ENCODE peak calls at places on chromosomes 11 and 22, in four cellular contexts. H is prostate gland, B is AG09309, U is fibroblast of mammary gland. M is an unnamed sample.

GRCh38 chr11:69099193-69099592 is 50.5 kb downstream of the TPCN2 start:
- DNase-seq in H (no peak), U (no peak), B (no peak), M (no peak)

GRCh38 chr11:68037481-68038225 is 1.2 kb upstream of the TCIRG1 start:
- DNase-seq in B (no peak), U (no peak), H (no peak), M (no peak)

GRCh38 chr22:32043391-32043790 is 330 bp downstream of the SLC5A1 start:
- DNase-seq in U (no peak), H (no peak), B (no peak), M (no peak)

GRCh38 chr22:46029036-46029435 is 52.1 kb upstream of the WNT7B start:
- DNase-seq in H (no peak), U (no peak), B (no peak), M (no peak)

GRCh38 chr11:66012946-66013761 is 1.3 kb downstream of the CST6 start:
- DNase-seq in U (no peak), B (no peak), H (no peak), M (no peak)

GRCh38 chr11:15157181-15157580 is 42.5 kb downstream of the INSC start:
- DNase-seq in U (peak; percentile 99), B (peak; percentile 78), H (no peak), M (no peak)

GRCh38 chr11:121754603-121755002 is 301.8 kb upstream of the SORL1-AS1 start:
- DNase-seq in H (no peak), B (no peak), U (peak; percentile 18), M (no peak)

GRCh38 chr22:48749555-48750227 is 1078.0 kb downstream of the BRD1 start:
- DNase-seq in U (no peak), B (no peak), H (no peak), M (peak; percentile 86)

GRCh38 chr22:29689872-29690213 is 30.0 kb upstream of the CABP7 start:
- DNase-seq in H (peak; percentile 49), U (peak; percentile 56), B (no peak), M (no peak)

GRCh38 chr11:27864046-27865025 is 164.1 kb upstream of the BDNF start:
- DNase-seq in B (no peak), U (no peak), H (peak; percentile 16), M (no peak)

GRCh38 chr11:61587541-61587941 is 6.7 kb upstream of the SYT7 start:
- DNase-seq in U (peak; percentile 35), B (no peak), H (peak; percentile 58), M (no peak)

GRCh38 chr11:79678780-79679468 is 238.1 kb upstream of the TENM4 start:
- DNase-seq in H (no peak), B (no peak), U (no peak), M (no peak)

GRCh38 chr11:92765965-92766371 is 203.5 kb upstream of the MTNR1B start:
- DNase-seq in U (peak; percentile 11), B (no peak), H (no peak), M (no peak)

GRCh38 chr22:30348837-30349236 is 7.9 kb downstream of the SF3A1 start:
- DNase-seq in U (peak; percentile 33), B (peak; percentile 21), H (no peak), M (no peak)

GRCh38 chr11:75431533-75432525 is 1.2 kb downstream of the KLHL35 start:
- DNase-seq in H (no peak), U (no peak), B (no peak), M (peak; percentile 52)

GRCh38 chr11:119782673-119783072 is 53.7 kb upstream of the NECTIN1 start:
- DNase-seq in H (no peak), U (peak; percentile 24), B (no peak), M (peak; percentile 51)

GRCh38 chr22:22226448-22227187 is 18.0 kb upstream of the VPREB1 start:
- DNase-seq in B (no peak), U (no peak), H (no peak), M (no peak)
- TF ChIP-seq CTCF in B (no peak), U (no peak), H (no peak), M (no peak)

GRCh38 chr11:131447268-131447667 is 76.9 kb downstream of the NTM start:
- DNase-seq in B (no peak), U (no peak), H (no peak), M (no peak)
- TF ChIP-seq CTCF in B (no peak), U (no peak), H (no peak), M (no peak)

DNA sequence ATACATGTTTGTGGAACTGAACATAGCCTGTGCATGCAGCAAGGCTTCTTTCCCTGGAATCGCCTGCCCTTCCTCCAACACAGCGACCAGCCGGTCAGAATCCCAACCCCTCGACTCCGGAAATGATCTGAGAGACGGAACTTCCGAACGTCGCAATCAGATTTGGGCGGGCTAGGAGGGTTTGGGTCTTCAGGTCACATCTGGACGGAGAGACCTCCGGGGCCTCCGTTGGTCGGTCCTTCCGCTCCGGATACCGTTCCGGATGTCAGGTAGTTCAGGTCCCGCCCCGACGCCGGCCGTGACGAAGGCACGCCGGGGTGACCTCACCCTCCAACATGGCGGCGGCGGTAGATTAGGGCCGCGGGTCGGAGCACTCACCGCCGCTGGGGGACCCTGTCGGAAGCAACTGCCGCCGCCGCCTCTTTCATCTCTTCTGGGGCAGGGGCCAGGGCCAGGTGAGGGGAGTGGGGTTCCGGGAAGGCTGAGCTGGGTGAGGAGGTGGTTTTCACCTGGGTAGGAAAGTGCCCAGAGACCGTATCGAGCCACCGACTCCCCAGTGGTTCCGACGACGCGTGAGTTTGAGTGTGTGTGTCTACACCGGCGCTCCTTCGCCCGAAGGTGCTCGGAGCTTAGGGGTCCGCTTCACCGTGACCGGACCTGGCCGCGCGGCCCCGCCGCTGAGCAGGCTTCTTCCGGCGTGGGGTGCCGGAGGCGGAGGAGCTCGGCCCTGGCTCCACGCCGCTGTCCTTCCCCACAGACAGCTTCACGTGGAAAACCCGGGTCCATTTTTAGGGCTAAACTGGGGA is at the start of gene BCL2L13:
- DNase-seq in U (peak; percentile 80), H (peak; percentile 91), B (no peak), M (peak; percentile 96)
- TF ChIP-seq CTCF in U (no peak), H (peak; percentile 53), B (no peak), M (no peak)

DNA sequence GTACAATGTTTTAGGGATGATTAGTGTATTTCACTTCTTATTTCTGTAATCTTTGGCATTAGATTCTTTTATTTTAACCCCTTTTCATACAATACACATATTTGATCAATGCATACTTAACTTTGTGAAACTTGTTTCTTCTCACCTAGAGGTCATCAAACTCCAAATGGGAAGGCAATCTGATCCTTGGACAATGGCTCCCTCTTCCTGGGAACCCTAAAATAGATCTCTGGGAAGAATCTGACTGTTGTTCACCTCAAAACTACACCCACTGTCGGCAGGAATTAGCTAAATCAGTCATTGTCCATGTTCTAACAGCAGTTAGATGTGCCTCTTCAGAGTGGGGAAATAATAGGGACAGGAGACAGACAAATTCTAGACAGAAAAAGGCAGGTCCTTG is 707.4 kb upstream of the CHORDC1 start:
- DNase-seq in B (no peak), H (no peak), U (no peak), M (no peak)
- TF ChIP-seq CTCF in B (no peak), H (no peak), U (no peak), M (no peak)

GRCh38 chr11:117519590-117519989 is 191.9 kb downstream of the CEP164 start:
- DNase-seq in B (no peak), H (no peak), U (no peak), M (no peak)
- TF ChIP-seq CTCF in B (no peak), H (no peak), U (no peak), M (no peak)

GRCh38 chr11:111923351-111923788 is 4.7 kb downstream of the C11orf52 start:
- DNase-seq in U (peak; percentile 51), B (no peak), H (no peak), M (no peak)
- TF ChIP-seq CTCF in U (no peak), B (no peak), H (no peak), M (no peak)

DNA sequence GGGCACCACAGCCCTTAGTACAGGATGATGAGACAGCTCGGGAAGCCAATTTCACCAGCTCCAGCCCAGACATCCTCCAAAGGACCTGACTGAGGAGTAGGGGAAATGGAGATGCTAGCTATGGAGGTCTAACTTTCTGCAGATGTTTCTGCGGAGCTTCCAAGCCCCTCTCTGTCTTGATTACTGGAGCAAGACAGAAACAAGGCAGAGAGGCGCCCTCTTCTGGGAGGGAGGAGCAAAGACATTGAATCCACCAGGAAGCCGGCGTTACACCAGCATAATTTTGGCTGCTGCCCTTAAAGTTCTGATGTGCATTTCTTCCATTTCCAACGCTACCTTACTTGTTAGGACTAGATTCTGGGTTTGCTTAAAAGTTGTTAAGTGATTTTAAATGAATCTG is 107.3 kb upstream of the HSD17B12 start:
- DNase-seq in H (no peak), B (no peak), U (peak; percentile 39), M (no peak)
- TF ChIP-seq CTCF in H (no peak), B (peak; percentile 62), U (peak; percentile 60), M (peak; percentile 72)

GRCh38 chr11:472272-472671 is 22.2 kb downstream of the PTDSS2 start:
- DNase-seq in U (no peak), H (no peak), B (no peak), M (no peak)
- TF ChIP-seq CTCF in U (no peak), H (no peak), B (no peak), M (no peak)